ENCODE peak calls at places on chromosomes 7 and 10, in eight cellular contexts. B is EH; K is effector memory CD4-positive, alpha-beta T cell; A is GM13977; H is GF-D8; U is kidney epithelial cell; G is activated CD8-positive, alpha-beta memory T cell treated with anti-CD3 and anti-CD28 coated beads for 24 hours; Y is PC-3. J is an unnamed sample.
A peak's percentile ranks its signal among the peaks of the same experiment; 100 is the strongest.

GRCh38 chr7:114874170-114874569 is 47.7 kb upstream of the MDFIC start:
- DNase-seq in U (no peak), B (no peak), A (no peak), G (no peak), Y (no peak), H (no peak), K (no peak), J (no peak)

GRCh38 chr7:131879424-131879823 is 323.0 kb upstream of the PODXL start:
- DNase-seq in Y (no peak), B (no peak), H (no peak), A (no peak), K (no peak), U (no peak), G (no peak), J (no peak)

GRCh38 chr10:132386419-132386831 is 10.6 kb upstream of the PWWP2B start:
- DNase-seq in H (no peak), G (no peak), A (no peak), U (no peak), B (no peak), K (no peak), Y (no peak), J (no peak)

GRCh38 chr7:117592011-117592635 is 112.3 kb downstream of the CFTR start:
- DNase-seq in H (no peak), B (no peak), K (no peak), A (no peak), G (no peak), U (no peak), Y (no peak), J (no peak)

GRCh38 chr10:71128311-71129010 is 83.9 kb upstream of the UNC5B start:
- DNase-seq in U (no peak), B (no peak), A (no peak), G (no peak), H (no peak), Y (no peak), K (no peak), J (no peak)

GRCh38 chr10:127041561-127041960 is 136.3 kb downstream of the DOCK1 start:
- DNase-seq in U (no peak), H (no peak), K (no peak), B (peak; percentile 90), G (no peak), Y (peak; percentile 76), A (no peak), J (no peak)

GRCh38 chr7:134174797-134175261 is 47.7 kb downstream of the LRGUK start:
- DNase-seq in H (peak; percentile 38), G (no peak), U (peak; percentile 92), A (peak; percentile 59), K (no peak), Y (peak; percentile 91), B (peak; percentile 83), J (peak; percentile 20)

GRCh38 chr7:99864041-99864440 is 12.8 kb downstream of the OR2AE1 start:
- DNase-seq in H (no peak), B (no peak), Y (no peak), A (no peak), U (no peak), K (no peak), G (no peak), J (no peak)

GRCh38 chr7:131250331-131250730 is 77.3 kb upstream of the MKLN1 start:
- DNase-seq in K (no peak), B (no peak), A (no peak), Y (no peak), H (no peak), G (no peak), U (no peak), J (no peak)

GRCh38 chr7:65448824-65449504 is 75.3 kb downstream of the ZNF92 start:
- DNase-seq in G (no peak), H (no peak), A (no peak), K (no peak), B (peak; percentile 70), U (peak; percentile 92), Y (peak; percentile 88), J (no peak)

GRCh38 chr7:2804227-2804763 is 39.8 kb downstream of the GNA12 start:
- DNase-seq in G (no peak), K (no peak), A (no peak), B (no peak), Y (no peak), H (no peak), U (no peak), J (no peak)

GRCh38 chr7:148911626-148912025 is 27.5 kb upstream of the EZH2 start:
- DNase-seq in Y (no peak), G (peak; percentile 61), H (no peak), B (no peak), K (no peak), A (no peak), U (no peak), J (peak; percentile 19)

GRCh38 chr10:116127296-116127695 is 145.7 kb downstream of the GFRA1 start:
- DNase-seq in G (no peak), U (no peak), A (no peak), K (no peak), B (no peak), Y (no peak), H (no peak), J (no peak)

GRCh38 chr10:46547331-46547880 is 9.1 kb downstream of the GPRIN2 start:
- DNase-seq in H (no peak), Y (no peak), A (no peak), B (no peak), G (peak; percentile 57), K (no peak), U (no peak), J (no peak)

GRCh38 chr10:118763202-118763988 is 8.6 kb upstream of the CACUL1 start:
- DNase-seq in G (no peak), H (no peak), B (no peak), U (peak; percentile 25), A (no peak), K (no peak), Y (no peak), J (no peak)

GRCh38 chr7:133629696-133630095 is 376.8 kb downstream of the EXOC4 start:
- DNase-seq in Y (no peak), K (no peak), U (no peak), G (no peak), H (no peak), A (no peak), B (peak; percentile 84), J (no peak)

GRCh38 chr7:17706734-17707133 is 233.6 kb downstream of the SNX13 start:
- DNase-seq in U (peak; percentile 49), Y (peak; percentile 77), H (peak; percentile 9), G (no peak), A (peak; percentile 43), B (peak; percentile 71), K (peak; percentile 2), J (peak; percentile 6)

GRCh38 chr7:12747687-12748306 is 60.4 kb downstream of the ARL4A start:
- DNase-seq in B (no peak), Y (peak; percentile 77), U (no peak), K (no peak), A (no peak), G (no peak), H (no peak), J (no peak)

GRCh38 chr7:151062399-151063211 is 3.2 kb downstream of the SLC4A2 start:
- DNase-seq in B (peak; percentile 73), Y (peak; percentile 67), K (no peak), U (peak; percentile 71), A (no peak), G (no peak), H (no peak), J (no peak)

GRCh38 chr10:1180071-1180730 is 124.0 kb downstream of the WDR37 start:
- DNase-seq in B (no peak), U (no peak), G (no peak), Y (no peak), A (no peak), H (no peak), K (no peak), J (no peak)